ENCODE peak calls at places on chromosomes 11 and 22, in four cellular contexts. X is lower leg skin; K is effector CD4-positive, alpha-beta T cell; S is tibial nerve. F is an unnamed sample.

GRCh38 chr11:75513250-75513649 is 12.5 kb downstream of the GDPD5 start:
- DNase-seq in X (no peak), K (no peak), S (no peak), F (no peak)

GRCh38 chr11:121352301-121352891 is 59.8 kb downstream of the SC5D start:
- DNase-seq in X (no peak), S (no peak), K (no peak), F (no peak)

GRCh38 chr22:22818861-22819855 is 68.5 kb upstream of the IGLL5 start:
- DNase-seq in X (no peak), S (no peak), K (peak; percentile 11), F (no peak)

GRCh38 chr22:18076060-18076497 is 1.7 kb upstream of the PEX26 start:
- DNase-seq in S (no peak), K (peak; percentile 47), X (peak; percentile 77), F (peak; percentile 96)

GRCh38 chr11:121071456-121072236 is 29.4 kb upstream of the TECTA start:
- DNase-seq in K (no peak), X (no peak), S (no peak), F (peak; percentile 57)

GRCh38 chr22:44161673-44162072 is 19.1 kb upstream of the PARVG start:
- DNase-seq in K (no peak), S (no peak), X (no peak), F (no peak)

GRCh38 chr11:9691865-9692264 is 28.0 kb downstream of the SWAP70 start:
- DNase-seq in S (no peak), K (no peak), X (no peak), F (peak; percentile 65)

GRCh38 chr22:19619144-19620009 is 94.9 kb upstream of the SEPTIN5 start:
- DNase-seq in S (no peak), K (no peak), X (no peak), F (no peak)

GRCh38 chr11:22798890-22799289 is 30.7 kb downstream of the SVIP start:
- DNase-seq in S (no peak), X (no peak), K (no peak), F (no peak)

GRCh38 chr11:59206635-59207034 is 6.1 kb downstream of the MPEG1 start:
- DNase-seq in S (no peak), X (no peak), K (no peak), F (peak; percentile 55)

GRCh38 chr11:19323502-19323901 is 82.8 kb upstream of the E2F8 start:
- DNase-seq in X (no peak), S (no peak), K (no peak), F (no peak)

GRCh38 chr11:33712436-33712835 is 11.8 kb upstream of the C11orf91 start:
- DNase-seq in K (no peak), S (no peak), X (no peak), F (no peak)

F was measured in OCI-M1.